ENCODE peak calls at places on chromosomes 13 and 19, in five cellular contexts. E, R, J, T and G are unnamed samples.

GRCh38 chr19:30549151-30549550 is 177.0 kb downstream of the ZNF536 start:
- DNase-seq in E (no peak), R (no peak), J (no peak), T (no peak), G (no peak)

GRCh38 chr19:7149956-7150705 is 80.6 kb downstream of the ZNF557 start:
- DNase-seq in E (no peak), R (no peak), J (no peak), T (no peak), G (no peak)

GRCh38 chr19:8611890-8612806 is 1.6 kb upstream of the ADAMTS10 start:
- DNase-seq in E (no peak), R (peak), J (no peak), T (no peak), G (peak)

GRCh38 chr13:20125783-20126165 is 35.1 kb downstream of the GJA3 start:
- DNase-seq in E (no peak), R (no peak), J (no peak), T (no peak), G (no peak)

GRCh38 chr13:99225078-99225477 is 24.4 kb downstream of the UBAC2 start:
- DNase-seq in E (no peak), R (no peak), J (no peak), T (no peak), G (no peak)

GRCh38 chr19:45363861-45364459 is 6.4 kb downstream of the ERCC2 start:
- DNase-seq in E (no peak), R (no peak), J (no peak), T (no peak), G (no peak)

GRCh38 chr19:55406869-55407624 is 541 bp downstream of the UBE2S start:
- DNase-seq in E (peak), R (no peak), J (no peak), T (peak), G (peak)

GRCh38 chr13:70339738-70340137 is 231.5 kb upstream of the KLHL1 start:
- DNase-seq in E (no peak), R (peak), J (no peak), T (peak), G (no peak)

GRCh38 chr13:50873481-50873880 is 30.0 kb upstream of the DLEU7 start:
- DNase-seq in E (no peak), R (no peak), J (no peak), T (no peak), G (no peak)

GRCh38 chr13:50882816-50883215 is 26.8 kb upstream of the RNASEH2B start:
- DNase-seq in E (no peak), R (no peak), J (no peak), T (no peak), G (no peak)

GRCh38 chr19:4431808-4432674 is 25.6 kb downstream of the UBXN6 start:
- DNase-seq in E (no peak), R (no peak), J (no peak), T (no peak), G (no peak)

GRCh38 chr19:31356587-31357314 is 7.5 kb upstream of the TSHZ3 start:
- DNase-seq in E (no peak), R (peak), J (no peak), T (peak), G (peak)

GRCh38 chr19:43575955-43576451 is 402 bp downstream of the PINLYP start:
- DNase-seq in E (no peak), R (no peak), J (no peak), T (no peak), G (no peak)

GRCh38 chr13:102309110-102309509 is 92.7 kb downstream of the FGF14 start:
- DNase-seq in E (no peak), R (no peak), J (peak), T (no peak), G (no peak)

GRCh38 chr19:23440791-23441190 is 45.5 kb upstream of the ZNF91 start:
- DNase-seq in E (peak), R (peak), J (no peak), T (peak), G (peak)

GRCh38 chr19:5652261-5652660 is 28.1 kb downstream of the MICOS13 start:
- DNase-seq in E (no peak), R (no peak), J (no peak), T (no peak), G (no peak)

GRCh38 chr13:48749144-48749543 is 95.4 kb downstream of the CYSLTR2 start:
- DNase-seq in E (no peak), R (no peak), J (no peak), T (no peak), G (no peak)

GRCh38 chr13:101283782-101284181 is 132.5 kb downstream of the NALCN start:
- DNase-seq in E (no peak), R (no peak), J (no peak), T (no peak), G (no peak)

GRCh38 chr13:36713842-36714241 is 40.0 kb downstream of the SERTM1 start:
- DNase-seq in E (no peak), R (no peak), J (no peak), T (no peak), G (no peak)

GRCh38 chr19:19075126-19075525 is 11.3 kb downstream of the SLC25A42 start:
- DNase-seq in E (no peak), R (no peak), J (no peak), T (no peak), G (no peak)
- TF ChIP-seq CTCF in E (no peak), R (no peak), J (no peak), T (no peak), G (no peak)

GRCh38 chr19:16185123-16185924 is at the start of gene FAM32A:
- DNase-seq in E (peak), R (peak), J (peak), T (peak), G (peak)
- TF ChIP-seq CTCF in E (no peak), R (peak), J (peak), T (no peak), G (peak)

GRCh38 chr19:38478273-38478971 is 44.9 kb downstream of the RYR1 start:
- DNase-seq in E (no peak), R (peak), J (no peak), T (peak), G (peak)
- TF ChIP-seq CTCF in E (peak), R (peak), J (no peak), T (peak), G (no peak)

GRCh38 chr13:97337985-97338384 is 96.0 kb upstream of the RAP2A start:
- DNase-seq in E (no peak), R (no peak), J (no peak), T (no peak), G (no peak)
- TF ChIP-seq CTCF in E (no peak), R (no peak), J (no peak), T (no peak), G (no peak)

GRCh38 chr19:39987167-39987566 is 9.7 kb upstream of the ZNF546 start:
- DNase-seq in E (no peak), R (no peak), J (no peak), T (no peak), G (no peak)
- TF ChIP-seq CTCF in E (no peak), R (no peak), J (no peak), T (no peak), G (no peak)

GRCh38 chr13:112104873-112105234 is 37.9 kb downstream of the SOX1 start:
- DNase-seq in E (no peak), R (no peak), J (no peak), T (no peak), G (no peak)

GRCh38 chr13:112103971-112104872 is 37.3 kb downstream of the SOX1 start:
- DNase-seq in E (no peak), R (peak), J (no peak), T (no peak), G (no peak)

GRCh38 chr13:112103260-112103843 is 36.4 kb downstream of the SOX1 start:
- DNase-seq in E (no peak), R (no peak), J (no peak), T (no peak), G (no peak)

GRCh38 chr13:112101360-112101930 is 34.5 kb downstream of the SOX1 start:
- DNase-seq in E (no peak), R (no peak), J (no peak), T (no peak), G (no peak)

GRCh38 chr13:112102243-112102642 is 35.3 kb downstream of the SOX1 start:
- DNase-seq in E (no peak), R (no peak), J (no peak), T (no peak), G (no peak)
- TF ChIP-seq CTCF in E (no peak), R (no peak), J (no peak), T (peak), G (no peak)

GRCh38 chr19:35216833-35217707 is 11.5 kb downstream of the FAM187B start:
- DNase-seq in E (peak), R (peak), J (no peak), T (peak), G (peak)
- TF ChIP-seq CTCF in E (peak), R (no peak), J (no peak), T (no peak), G (peak)

GRCh38 chr19:58475714-58476497 is at the start of gene ZNF446:
- DNase-seq in E (peak), R (peak), J (peak), T (peak), G (peak)
- TF ChIP-seq CTCF in E (no peak), R (no peak), J (peak), T (peak), G (no peak)

DNA sequence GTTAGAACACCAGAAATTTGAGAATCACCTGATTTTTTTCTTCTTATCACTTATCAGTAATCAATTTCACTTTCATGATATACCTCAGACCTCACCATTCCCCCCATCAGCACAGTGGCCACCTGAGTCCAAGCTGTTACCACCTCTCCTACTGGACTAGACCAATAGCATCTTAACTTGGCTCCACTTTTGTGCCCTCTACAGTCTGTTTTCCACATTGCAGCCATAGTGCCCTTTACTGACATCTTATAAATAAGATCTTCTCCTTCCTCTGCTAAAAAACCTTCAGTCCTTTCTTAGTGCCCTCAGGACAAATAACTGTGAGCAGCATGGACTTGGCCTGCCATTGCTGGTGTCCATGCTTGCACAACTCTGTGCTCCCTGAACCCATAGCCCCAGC is 380.7 kb downstream of the LMO7 start:
- DNase-seq in E (peak), R (peak), J (no peak), T (peak), G (peak)
- TF ChIP-seq CTCF in E (peak), R (peak), J (no peak), T (peak), G (peak)